ENCODE peak calls at places on chromosomes 16 and 17, in six cellular contexts. One of them, this sample, is unnamed.

GRCh38 chr17:72477529-72477928 is 356.7 kb downstream of the SOX9 start:
- DNase-seq in hepatocyte: peak
- DNase-seq in brain microvascular endothelial cell: no peak
- DNase-seq in left ventricle myocardium inferior: no peak
- DNase-seq in CD8-positive, alpha-beta T cell: no peak
- DNase-seq in body of pancreas: peak
- DNase-seq in this sample: no peak

GRCh38 chr16:76854234-76854633 is 336.8 kb upstream of the MON1B start:
- DNase-seq in hepatocyte: peak
- DNase-seq in brain microvascular endothelial cell: no peak
- DNase-seq in left ventricle myocardium inferior: no peak
- DNase-seq in CD8-positive, alpha-beta T cell: no peak
- DNase-seq in body of pancreas: peak
- DNase-seq in this sample: no peak

GRCh38 chr17:62705781-62706597 is 78.5 kb downstream of the MRC2 start:
- DNase-seq in hepatocyte: no peak
- DNase-seq in brain microvascular endothelial cell: no peak
- DNase-seq in left ventricle myocardium inferior: no peak
- DNase-seq in CD8-positive, alpha-beta T cell: no peak
- DNase-seq in body of pancreas: no peak
- DNase-seq in this sample: peak

GRCh38 chr16:67183-67791 is 5.1 kb downstream of the RHBDF1 start:
- DNase-seq in hepatocyte: no peak
- DNase-seq in brain microvascular endothelial cell: no peak
- DNase-seq in left ventricle myocardium inferior: peak
- DNase-seq in CD8-positive, alpha-beta T cell: no peak
- DNase-seq in body of pancreas: no peak
- DNase-seq in this sample: no peak

GRCh38 chr17:76139801-76140660 is 1.0 kb downstream of the FOXJ1 start:
- DNase-seq in hepatocyte: peak
- DNase-seq in brain microvascular endothelial cell: no peak
- DNase-seq in left ventricle myocardium inferior: no peak
- DNase-seq in CD8-positive, alpha-beta T cell: peak
- DNase-seq in body of pancreas: no peak
- DNase-seq in this sample: no peak

GRCh38 chr16:65618335-65618734 is 496.5 kb upstream of the CDH11 start:
- DNase-seq in hepatocyte: no peak
- DNase-seq in brain microvascular endothelial cell: no peak
- DNase-seq in left ventricle myocardium inferior: no peak
- DNase-seq in CD8-positive, alpha-beta T cell: no peak
- DNase-seq in body of pancreas: no peak
- DNase-seq in this sample: no peak

GRCh38 chr17:9212376-9213310 is 191.3 kb downstream of the NTN1 start:
- DNase-seq in hepatocyte: no peak
- DNase-seq in brain microvascular endothelial cell: no peak
- DNase-seq in left ventricle myocardium inferior: no peak
- DNase-seq in CD8-positive, alpha-beta T cell: no peak
- DNase-seq in body of pancreas: no peak
- DNase-seq in this sample: no peak

GRCh38 chr16:22217890-22218730 is 12.0 kb downstream of the EEF2K start:
- DNase-seq in hepatocyte: no peak
- DNase-seq in brain microvascular endothelial cell: no peak
- DNase-seq in left ventricle myocardium inferior: peak
- DNase-seq in CD8-positive, alpha-beta T cell: no peak
- DNase-seq in body of pancreas: no peak
- DNase-seq in this sample: no peak

GRCh38 chr17:40311575-40311974 is 2.6 kb downstream of the RARA start:
- DNase-seq in hepatocyte: no peak
- DNase-seq in brain microvascular endothelial cell: no peak
- DNase-seq in left ventricle myocardium inferior: peak
- DNase-seq in CD8-positive, alpha-beta T cell: peak
- DNase-seq in body of pancreas: no peak
- DNase-seq in this sample: no peak

GRCh38 chr16:30032083-30032819 is 1.2 kb upstream of the TLCD3B start:
- DNase-seq in hepatocyte: peak
- DNase-seq in brain microvascular endothelial cell: peak
- DNase-seq in left ventricle myocardium inferior: no peak
- DNase-seq in CD8-positive, alpha-beta T cell: peak
- DNase-seq in body of pancreas: peak
- DNase-seq in this sample: peak

GRCh38 chr16:89613101-89613953 is at the start of gene DPEP1:
- DNase-seq in hepatocyte: no peak
- DNase-seq in brain microvascular endothelial cell: no peak
- DNase-seq in left ventricle myocardium inferior: no peak
- DNase-seq in CD8-positive, alpha-beta T cell: no peak
- DNase-seq in body of pancreas: peak
- DNase-seq in this sample: no peak

GRCh38 chr17:73017653-73018052 is 74.8 kb downstream of the SLC39A11 start:
- DNase-seq in hepatocyte: peak
- DNase-seq in brain microvascular endothelial cell: peak
- DNase-seq in left ventricle myocardium inferior: no peak
- DNase-seq in CD8-positive, alpha-beta T cell: no peak
- DNase-seq in body of pancreas: no peak
- DNase-seq in this sample: no peak

GRCh38 chr17:8005357-8005756 is 2.9 kb downstream of the GUCY2D start:
- DNase-seq in hepatocyte: no peak
- DNase-seq in brain microvascular endothelial cell: no peak
- DNase-seq in left ventricle myocardium inferior: no peak
- DNase-seq in CD8-positive, alpha-beta T cell: no peak
- DNase-seq in body of pancreas: no peak
- DNase-seq in this sample: no peak

DNA sequence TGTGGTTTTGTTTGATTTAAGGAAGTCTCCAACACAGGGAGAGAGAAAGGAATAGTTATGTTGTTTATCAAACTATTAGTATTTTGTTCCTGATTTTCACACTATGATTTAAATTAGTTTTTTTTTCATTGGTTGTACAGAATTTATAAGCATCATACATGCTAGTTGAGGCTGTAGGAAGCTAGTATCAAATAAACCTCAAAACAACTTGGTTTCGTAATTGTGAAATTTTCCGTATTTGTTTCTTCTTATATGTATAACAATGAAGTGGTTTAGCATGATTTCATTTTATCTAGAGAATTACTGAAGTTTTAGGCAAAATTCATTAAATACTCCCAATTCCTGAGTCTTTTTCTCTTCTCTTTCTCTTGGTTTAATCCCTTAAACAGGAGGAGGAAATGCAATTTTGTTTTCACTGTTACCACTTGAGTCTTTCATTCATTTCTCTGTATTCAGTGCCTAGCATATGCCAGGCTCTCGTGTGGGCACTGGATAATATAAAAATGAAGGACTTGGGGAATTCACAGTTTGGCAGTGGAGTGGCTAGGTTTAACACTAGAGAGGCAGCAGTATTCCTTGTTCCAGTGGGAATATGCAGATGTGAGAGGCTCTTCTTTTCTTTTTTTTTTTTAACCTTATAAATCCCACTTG is 1.8 kb downstream of the CYLD start:
- DNase-seq in hepatocyte: no peak
- DNase-seq in brain microvascular endothelial cell: no peak
- DNase-seq in left ventricle myocardium inferior: no peak
- DNase-seq in CD8-positive, alpha-beta T cell: no peak
- DNase-seq in body of pancreas: no peak
- DNase-seq in this sample: no peak
- H3K27ac ChIP-seq in hepatocyte: no peak
- H3K27ac ChIP-seq in brain microvascular endothelial cell: no peak
- H3K27ac ChIP-seq in left ventricle myocardium inferior: peak
- H3K27ac ChIP-seq in CD8-positive, alpha-beta T cell: peak
- H3K27ac ChIP-seq in body of pancreas: no peak
- H3K27ac ChIP-seq in this sample: peak

GRCh38 chr16:28181557-28181914 is 30.2 kb downstream of the XPO6 start:
- DNase-seq in hepatocyte: peak
- DNase-seq in brain microvascular endothelial cell: peak
- DNase-seq in left ventricle myocardium inferior: no peak
- DNase-seq in CD8-positive, alpha-beta T cell: no peak
- DNase-seq in body of pancreas: peak
- DNase-seq in this sample: no peak
- H3K27ac ChIP-seq in hepatocyte: peak
- H3K27ac ChIP-seq in brain microvascular endothelial cell: peak
- H3K27ac ChIP-seq in left ventricle myocardium inferior: peak
- H3K27ac ChIP-seq in CD8-positive, alpha-beta T cell: no peak
- H3K27ac ChIP-seq in body of pancreas: no peak
- H3K27ac ChIP-seq in this sample: no peak

GRCh38 chr16:49754495-49755290 is 101.2 kb downstream of the ZNF423 start:
- DNase-seq in hepatocyte: peak
- DNase-seq in brain microvascular endothelial cell: peak
- DNase-seq in left ventricle myocardium inferior: peak
- DNase-seq in CD8-positive, alpha-beta T cell: no peak
- DNase-seq in body of pancreas: no peak
- DNase-seq in this sample: peak
- H3K27ac ChIP-seq in hepatocyte: peak
- H3K27ac ChIP-seq in brain microvascular endothelial cell: no peak
- H3K27ac ChIP-seq in left ventricle myocardium inferior: peak
- H3K27ac ChIP-seq in CD8-positive, alpha-beta T cell: no peak
- H3K27ac ChIP-seq in body of pancreas: no peak
- H3K27ac ChIP-seq in this sample: no peak

GRCh38 chr16:28879841-28880588 is 1.7 kb downstream of the ATP2A1 start:
- DNase-seq in hepatocyte: peak
- DNase-seq in brain microvascular endothelial cell: peak
- DNase-seq in left ventricle myocardium inferior: peak
- DNase-seq in CD8-positive, alpha-beta T cell: peak
- DNase-seq in body of pancreas: peak
- DNase-seq in this sample: peak

GRCh38 chr16:28879261-28879840 is 1.1 kb downstream of the ATP2A1 start:
- DNase-seq in hepatocyte: no peak
- DNase-seq in brain microvascular endothelial cell: no peak
- DNase-seq in left ventricle myocardium inferior: no peak
- DNase-seq in CD8-positive, alpha-beta T cell: no peak
- DNase-seq in body of pancreas: no peak
- DNase-seq in this sample: no peak

GRCh38 chr16:28882476-28883180 is 4.3 kb downstream of the ATP2A1 start:
- DNase-seq in hepatocyte: no peak
- DNase-seq in brain microvascular endothelial cell: no peak
- DNase-seq in left ventricle myocardium inferior: no peak
- DNase-seq in CD8-positive, alpha-beta T cell: no peak
- DNase-seq in body of pancreas: no peak
- DNase-seq in this sample: no peak

GRCh38 chr16:28880955-28881354 is 2.7 kb downstream of the ATP2A1 start:
- DNase-seq in hepatocyte: no peak
- DNase-seq in brain microvascular endothelial cell: no peak
- DNase-seq in left ventricle myocardium inferior: no peak
- DNase-seq in CD8-positive, alpha-beta T cell: no peak
- DNase-seq in body of pancreas: no peak
- DNase-seq in this sample: no peak

DNA sequence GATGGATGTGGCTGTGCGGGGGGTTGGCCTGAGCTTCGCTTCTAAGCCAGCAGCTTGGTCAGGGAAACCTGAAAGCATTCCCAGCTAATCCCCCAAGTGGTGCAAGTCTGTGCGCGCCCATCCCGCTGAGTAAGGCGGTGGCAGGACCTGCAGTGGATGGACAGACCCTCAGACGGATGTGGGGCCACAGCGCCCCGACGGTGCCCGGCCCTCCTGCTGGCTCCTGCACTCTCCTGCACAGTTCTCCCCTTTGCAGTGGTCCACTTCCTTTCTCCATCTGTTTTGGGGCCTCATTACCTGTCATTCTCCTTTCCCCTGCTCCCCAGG is 2.3 kb downstream of the ATP2A1 start:
- DNase-seq in hepatocyte: no peak
- DNase-seq in brain microvascular endothelial cell: no peak
- DNase-seq in left ventricle myocardium inferior: no peak
- DNase-seq in CD8-positive, alpha-beta T cell: no peak
- DNase-seq in body of pancreas: no peak
- DNase-seq in this sample: no peak
- H3K27ac ChIP-seq in hepatocyte: no peak
- H3K27ac ChIP-seq in brain microvascular endothelial cell: no peak
- H3K27ac ChIP-seq in left ventricle myocardium inferior: no peak
- H3K27ac ChIP-seq in CD8-positive, alpha-beta T cell: no peak
- H3K27ac ChIP-seq in body of pancreas: no peak
- H3K27ac ChIP-seq in this sample: no peak

GRCh38 chr17:5419356-5419958 is at the start of gene NUP88:
- DNase-seq in hepatocyte: peak
- DNase-seq in brain microvascular endothelial cell: peak
- DNase-seq in left ventricle myocardium inferior: peak
- DNase-seq in CD8-positive, alpha-beta T cell: peak
- DNase-seq in body of pancreas: peak
- DNase-seq in this sample: peak

GRCh38 chr17:5418858-5419355 is 555 bp downstream of the NUP88 start:
- DNase-seq in hepatocyte: peak
- DNase-seq in brain microvascular endothelial cell: peak
- DNase-seq in left ventricle myocardium inferior: no peak
- DNase-seq in CD8-positive, alpha-beta T cell: no peak
- DNase-seq in body of pancreas: peak
- DNase-seq in this sample: no peak

GRCh38 chr17:5410594-5411272 is 8.7 kb downstream of the NUP88 start:
- DNase-seq in hepatocyte: no peak
- DNase-seq in brain microvascular endothelial cell: no peak
- DNase-seq in left ventricle myocardium inferior: no peak
- DNase-seq in CD8-positive, alpha-beta T cell: no peak
- DNase-seq in body of pancreas: no peak
- DNase-seq in this sample: no peak

GRCh38 chr17:5416886-5417285 is 2.6 kb downstream of the NUP88 start:
- DNase-seq in hepatocyte: peak
- DNase-seq in brain microvascular endothelial cell: no peak
- DNase-seq in left ventricle myocardium inferior: no peak
- DNase-seq in CD8-positive, alpha-beta T cell: no peak
- DNase-seq in body of pancreas: no peak
- DNase-seq in this sample: no peak

DNA sequence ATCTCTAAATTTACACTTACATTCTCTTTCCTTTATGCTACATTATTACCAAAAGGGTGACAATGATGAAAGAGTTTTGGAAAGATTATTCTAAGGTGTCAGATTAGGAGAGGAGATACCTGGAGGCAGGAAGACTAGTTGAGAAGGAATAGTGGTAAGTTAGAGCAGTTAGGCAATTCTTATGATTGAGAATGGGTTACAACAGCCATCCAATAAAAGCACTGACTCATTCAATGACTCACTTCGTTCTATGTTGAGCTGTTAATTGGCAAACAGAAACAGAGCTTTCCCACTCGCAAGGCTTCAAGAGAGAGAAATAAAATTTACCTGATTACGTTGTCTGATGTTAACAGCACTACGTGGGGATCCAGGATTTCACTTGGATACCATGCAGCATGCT is 5.8 kb downstream of the NUP88 start:
- DNase-seq in hepatocyte: peak
- DNase-seq in brain microvascular endothelial cell: peak
- DNase-seq in left ventricle myocardium inferior: no peak
- DNase-seq in CD8-positive, alpha-beta T cell: no peak
- DNase-seq in body of pancreas: no peak
- DNase-seq in this sample: no peak
- H3K27ac ChIP-seq in hepatocyte: peak
- H3K27ac ChIP-seq in brain microvascular endothelial cell: peak
- H3K27ac ChIP-seq in left ventricle myocardium inferior: no peak
- H3K27ac ChIP-seq in CD8-positive, alpha-beta T cell: no peak
- H3K27ac ChIP-seq in body of pancreas: no peak
- H3K27ac ChIP-seq in this sample: no peak